ENCODE peak calls at places on chromosome 7, in ten cellular contexts. J is sigmoid colon, V is cardiac muscle cell, Z is AG04450, S is epithelial cell of esophagus, M is GM12865, O is stomach, K is A549, N is foreskin fibroblast, E is heart left ventricle. H is an unnamed sample.
A peak's percentile ranks its signal among the peaks of the same experiment; 100 is the strongest.

GRCh38 chr7:12030116-12030515 is 181.0 kb upstream of the TMEM106B start:
- DNase-seq in J (no peak), V (no peak), Z (peak; percentile 0), S (peak; percentile 22), M (no peak), O (no peak), K (no peak), N (no peak), E (no peak), H (no peak)

GRCh38 chr7:96949766-96950165 is 55.6 kb upstream of the DLX6 start:
- DNase-seq in J (no peak), V (no peak), Z (no peak), S (peak; percentile 16), M (no peak), O (no peak), K (no peak), N (no peak), E (no peak), H (no peak)

GRCh38 chr7:28984631-28985030 is 26.5 kb upstream of the TRIL start:
- DNase-seq in J (peak; percentile 77), V (no peak), Z (peak; percentile 66), S (peak; percentile 67), M (no peak), O (peak; percentile 44), K (no peak), N (peak; percentile 83), E (peak; percentile 69), H (no peak)

GRCh38 chr7:140079121-140079536 is 16.4 kb upstream of the PARP12 start:
- DNase-seq in J (no peak), V (peak; percentile 35), Z (peak; percentile 39), S (peak; percentile 18), M (no peak), O (no peak), K (peak; percentile 47), N (no peak), E (no peak), H (no peak)

GRCh38 chr7:117458977-117459583 is 20.7 kb upstream of the CFTR start:
- DNase-seq in J (no peak), V (peak; percentile 44), Z (no peak), S (peak; percentile 39), M (peak; percentile 24), O (no peak), K (peak; percentile 17), N (no peak), E (no peak), H (no peak)

GRCh38 chr7:522071-522937 is 2.7 kb upstream of the PDGFA start:
- DNase-seq in J (no peak), V (peak; percentile 81), Z (no peak), S (peak; percentile 66), M (peak; percentile 57), O (peak; percentile 81), K (no peak), N (no peak), E (no peak), H (peak; percentile 45)

GRCh38 chr7:65441010-65441409 is 67.4 kb downstream of the ZNF92 start:
- DNase-seq in J (no peak), V (no peak), Z (no peak), S (peak; percentile 61), M (no peak), O (no peak), K (peak; percentile 3), N (peak; percentile 25), E (no peak), H (no peak)

GRCh38 chr7:5357951-5358350 is 65.7 kb downstream of the TNRC18 start:
- DNase-seq in J (no peak), V (peak; percentile 30), Z (no peak), S (no peak), M (no peak), O (no peak), K (no peak), N (no peak), E (no peak), H (no peak)

GRCh38 chr7:47685712-47686376 is 103.9 kb upstream of the TNS3 start:
- DNase-seq in J (no peak), V (no peak), Z (no peak), S (peak; percentile 65), M (no peak), O (no peak), K (no peak), N (peak; percentile 59), E (no peak), H (no peak)

GRCh38 chr7:47681241-47681810 is 99.4 kb upstream of the TNS3 start:
- DNase-seq in J (no peak), V (no peak), Z (no peak), S (no peak), M (no peak), O (no peak), K (no peak), N (no peak), E (no peak), H (no peak)

GRCh38 chr7:47682874-47683273 is 101.0 kb upstream of the TNS3 start:
- DNase-seq in J (no peak), V (no peak), Z (no peak), S (no peak), M (no peak), O (no peak), K (no peak), N (no peak), E (no peak), H (no peak)

GRCh38 chr7:47683485-47683898 is 101.6 kb upstream of the TNS3 start:
- DNase-seq in J (no peak), V (peak; percentile 52), Z (no peak), S (peak; percentile 24), M (no peak), O (no peak), K (no peak), N (no peak), E (no peak), H (no peak)

GRCh38 chr7:47684728-47685127 is 102.8 kb upstream of the TNS3 start:
- DNase-seq in J (no peak), V (no peak), Z (no peak), S (no peak), M (no peak), O (no peak), K (no peak), N (no peak), E (no peak), H (no peak)
- TF ChIP-seq CTCF in J (no peak), V (no peak), Z (no peak), S (no peak), M (no peak), O (no peak), K (no peak), N (no peak), E (no peak), H (no peak)

DNA sequence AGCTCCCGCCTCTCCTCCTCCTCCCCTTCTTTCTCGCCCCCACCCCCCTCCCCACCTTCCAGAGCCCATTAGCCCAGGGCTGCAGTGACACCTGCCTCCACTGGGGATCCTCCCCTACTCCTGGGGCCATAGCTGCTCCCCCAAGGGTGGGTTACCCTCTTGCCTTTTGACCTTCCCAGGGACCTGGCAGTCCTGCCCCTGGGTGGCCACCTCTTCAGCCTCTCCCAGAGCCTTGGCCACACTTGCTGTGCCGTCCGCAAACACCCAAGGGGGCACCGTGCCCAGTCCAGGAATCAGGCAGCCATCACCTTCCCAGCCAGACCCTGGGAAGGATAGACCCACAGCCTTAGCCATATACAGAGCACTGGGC is 19.8 kb upstream of the CLDN4 start:
- DNase-seq in J (peak; percentile 46), V (no peak), Z (no peak), S (no peak), M (no peak), O (peak; percentile 14), K (no peak), N (no peak), E (no peak), H (no peak)
- TF ChIP-seq CTCF in J (no peak), V (no peak), Z (no peak), S (no peak), M (no peak), O (no peak), K (no peak), N (no peak), E (no peak), H (no peak)

GRCh38 chr7:142693911-142694310 is 55.4 kb upstream of the PRSS1 start:
- DNase-seq in J (no peak), V (no peak), Z (no peak), S (no peak), M (no peak), O (no peak), K (no peak), N (no peak), E (no peak), H (no peak)

GRCh38 chr7:142690554-142691182 is 58.6 kb upstream of the PRSS1 start:
- DNase-seq in J (no peak), V (no peak), Z (no peak), S (no peak), M (no peak), O (no peak), K (no peak), N (no peak), E (no peak), H (no peak)

GRCh38 chr7:142685877-142686508 is 63.3 kb upstream of the PRSS1 start:
- DNase-seq in J (no peak), V (no peak), Z (no peak), S (no peak), M (no peak), O (no peak), K (no peak), N (no peak), E (no peak), H (no peak)

DNA sequence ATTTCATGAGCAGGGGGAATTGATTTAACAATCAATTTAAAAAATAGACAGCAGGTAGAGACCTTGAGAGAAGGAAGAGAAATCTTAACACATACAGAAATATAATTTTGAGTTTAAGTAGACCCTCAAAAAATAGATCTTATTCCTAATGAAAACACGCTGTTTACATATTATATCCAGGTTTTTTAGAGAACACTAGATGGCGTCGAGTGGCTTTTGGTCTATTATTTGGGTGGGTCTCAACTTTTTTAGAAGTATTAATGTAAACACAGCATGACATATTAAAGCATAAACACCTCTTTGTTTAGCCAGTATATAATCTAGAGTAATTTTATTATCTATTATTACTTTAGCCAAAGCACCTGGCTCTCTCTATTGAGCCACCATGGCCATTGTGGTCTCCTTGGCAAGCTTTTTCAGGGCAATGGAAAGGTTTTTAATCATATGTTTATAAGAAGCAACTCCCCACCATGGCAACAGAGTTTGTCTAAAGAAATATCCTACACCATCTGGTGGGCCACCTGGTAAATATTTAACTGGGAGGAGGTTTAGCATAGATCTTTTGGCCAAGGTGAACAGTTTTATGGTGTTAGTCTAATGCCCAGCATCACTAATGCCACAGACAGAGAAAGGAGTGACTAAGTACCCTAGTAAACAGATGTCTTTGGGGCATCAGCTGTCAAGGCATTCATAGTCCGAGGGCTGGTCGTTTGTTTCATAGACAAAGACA is 59.7 kb upstream of the PRSS1 start:
- DNase-seq in J (no peak), V (no peak), Z (no peak), S (no peak), M (no peak), O (no peak), K (no peak), N (no peak), E (no peak), H (no peak)
- TF ChIP-seq CTCF in J (no peak), V (peak; percentile 37), Z (no peak), S (no peak), M (no peak), O (no peak), K (peak; percentile 13), N (no peak), E (no peak), H (no peak)

DNA sequence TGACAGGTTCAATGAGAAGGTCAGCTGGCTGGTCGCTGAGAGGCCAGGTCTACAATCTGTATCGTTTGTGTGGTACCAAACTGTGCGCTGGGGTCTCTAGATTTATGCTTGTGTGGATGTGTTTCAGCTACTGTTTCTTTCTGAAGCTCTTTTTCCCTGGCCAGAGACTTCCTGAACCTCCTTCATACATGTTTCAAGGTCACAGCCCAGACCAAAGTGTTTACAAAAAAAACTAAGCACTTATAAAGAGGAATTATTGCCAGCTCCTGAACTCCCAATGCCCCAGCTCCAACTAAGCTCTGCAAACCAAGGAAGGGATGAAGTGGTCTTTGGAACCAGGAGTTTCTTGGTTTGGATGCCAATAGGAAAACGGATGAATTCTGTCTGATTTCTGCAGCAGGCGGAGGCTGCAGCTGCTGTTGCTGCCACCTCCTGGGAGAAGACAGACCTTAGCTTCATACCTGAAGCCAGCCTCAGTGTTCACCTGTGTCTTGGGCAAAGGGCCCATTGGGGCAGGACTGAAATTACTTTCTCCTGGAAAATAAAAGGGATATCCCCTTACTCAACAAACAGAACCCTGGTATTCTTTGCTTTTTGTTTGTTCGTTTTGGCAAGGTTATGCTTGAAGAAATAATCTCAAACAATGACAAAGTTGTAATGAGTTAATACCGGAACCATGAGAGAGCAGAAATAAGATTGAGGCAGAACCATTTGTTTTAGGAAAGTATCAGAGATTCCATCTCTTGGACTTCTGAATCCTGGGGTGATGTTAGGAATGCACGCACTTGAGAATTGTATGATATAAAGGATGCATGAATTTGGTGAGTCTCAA is 24.6 kb upstream of the MKLN1 start:
- DNase-seq in J (no peak), V (no peak), Z (no peak), S (peak; percentile 66), M (peak; percentile 48), O (peak; percentile 46), K (peak; percentile 68), N (no peak), E (no peak), H (no peak)
- TF ChIP-seq CTCF in J (no peak), V (peak; percentile 45), Z (peak; percentile 47), S (peak; percentile 82), M (peak; percentile 36), O (no peak), K (peak; percentile 62), N (peak; percentile 54), E (peak; percentile 50), H (peak; percentile 50)